ENCODE peak calls at places on chromosomes 16 and 17, in seven cellular contexts. One of them, this sample, is unnamed.

GRCh38 chr16:69408451-69408850 is 16.0 kb upstream of the CYB5B start:
- DNase-seq in HCT116: peak; percentile 93
- DNase-seq in esophagus squamous epithelium: no peak
- DNase-seq in IMR-90: no peak
- DNase-seq in stomach: peak; percentile 61
- DNase-seq in A549: peak; percentile 88
- DNase-seq in endothelial cell of umbilical vein: no peak
- DNase-seq in this sample: peak; percentile 49

GRCh38 chr17:57226793-57227192 is 29.5 kb upstream of the MSI2 start:
- DNase-seq in HCT116: no peak
- DNase-seq in esophagus squamous epithelium: no peak
- DNase-seq in IMR-90: no peak
- DNase-seq in stomach: no peak
- DNase-seq in A549: no peak
- DNase-seq in endothelial cell of umbilical vein: peak; percentile 50
- DNase-seq in this sample: no peak

GRCh38 chr16:22007509-22008214 is at the start of gene MOSMO:
- DNase-seq in HCT116: no peak
- DNase-seq in esophagus squamous epithelium: no peak
- DNase-seq in IMR-90: peak; percentile 63
- DNase-seq in stomach: peak; percentile 82
- DNase-seq in A549: peak; percentile 46
- DNase-seq in endothelial cell of umbilical vein: peak; percentile 72
- DNase-seq in this sample: peak; percentile 86

GRCh38 chr17:2062571-2063183 is 7.8 kb downstream of the HIC1 start:
- DNase-seq in HCT116: no peak
- DNase-seq in esophagus squamous epithelium: no peak
- DNase-seq in IMR-90: peak; percentile 49
- DNase-seq in stomach: no peak
- DNase-seq in A549: no peak
- DNase-seq in endothelial cell of umbilical vein: peak; percentile 56
- DNase-seq in this sample: no peak

GRCh38 chr16:81369888-81370504 is 55.2 kb downstream of the GAN start:
- DNase-seq in HCT116: no peak
- DNase-seq in esophagus squamous epithelium: no peak
- DNase-seq in IMR-90: no peak
- DNase-seq in stomach: no peak
- DNase-seq in A549: no peak
- DNase-seq in endothelial cell of umbilical vein: no peak
- DNase-seq in this sample: no peak

GRCh38 chr17:39036009-39036408 is 68.8 kb upstream of the FBXO47 start:
- DNase-seq in HCT116: no peak
- DNase-seq in esophagus squamous epithelium: no peak
- DNase-seq in IMR-90: no peak
- DNase-seq in stomach: no peak
- DNase-seq in A549: no peak
- DNase-seq in endothelial cell of umbilical vein: no peak
- DNase-seq in this sample: no peak

GRCh38 chr17:75205793-75206163 is 299 bp downstream of the NUP85 start:
- DNase-seq in HCT116: no peak
- DNase-seq in esophagus squamous epithelium: no peak
- DNase-seq in IMR-90: no peak
- DNase-seq in stomach: no peak
- DNase-seq in A549: no peak
- DNase-seq in endothelial cell of umbilical vein: no peak
- DNase-seq in this sample: no peak

GRCh38 chr16:11446566-11447119 is 101.4 kb downstream of the RMI2 start:
- DNase-seq in HCT116: no peak
- DNase-seq in esophagus squamous epithelium: no peak
- DNase-seq in IMR-90: no peak
- DNase-seq in stomach: no peak
- DNase-seq in A549: no peak
- DNase-seq in endothelial cell of umbilical vein: no peak
- DNase-seq in this sample: no peak

GRCh38 chr16:11259288-11259621 is 3.3 kb upstream of the SOCS1 start:
- DNase-seq in HCT116: no peak
- DNase-seq in esophagus squamous epithelium: no peak
- DNase-seq in IMR-90: no peak
- DNase-seq in stomach: no peak
- DNase-seq in A549: no peak
- DNase-seq in endothelial cell of umbilical vein: no peak
- DNase-seq in this sample: no peak

GRCh38 chr17:1977583-1978395 is 47.3 kb downstream of the RTN4RL1 start:
- DNase-seq in HCT116: no peak
- DNase-seq in esophagus squamous epithelium: no peak
- DNase-seq in IMR-90: no peak
- DNase-seq in stomach: no peak
- DNase-seq in A549: no peak
- DNase-seq in endothelial cell of umbilical vein: no peak
- DNase-seq in this sample: peak; percentile 62

GRCh38 chr17:81329927-81330883 is 35.1 kb upstream of the SLC38A10 start:
- DNase-seq in HCT116: no peak
- DNase-seq in esophagus squamous epithelium: no peak
- DNase-seq in IMR-90: no peak
- DNase-seq in stomach: no peak
- DNase-seq in A549: peak; percentile 71
- DNase-seq in endothelial cell of umbilical vein: no peak
- DNase-seq in this sample: no peak

GRCh38 chr17:39208893-39209292 is 8.8 kb downstream of the RPL19 start:
- DNase-seq in HCT116: no peak
- DNase-seq in esophagus squamous epithelium: no peak
- DNase-seq in IMR-90: no peak
- DNase-seq in stomach: peak; percentile 36
- DNase-seq in A549: peak; percentile 54
- DNase-seq in endothelial cell of umbilical vein: no peak
- DNase-seq in this sample: no peak

GRCh38 chr17:65060855-65061254 is 4.3 kb upstream of the GNA13 start:
- DNase-seq in HCT116: no peak
- DNase-seq in esophagus squamous epithelium: no peak
- DNase-seq in IMR-90: no peak
- DNase-seq in stomach: no peak
- DNase-seq in A549: no peak
- DNase-seq in endothelial cell of umbilical vein: no peak
- DNase-seq in this sample: no peak

DNA sequence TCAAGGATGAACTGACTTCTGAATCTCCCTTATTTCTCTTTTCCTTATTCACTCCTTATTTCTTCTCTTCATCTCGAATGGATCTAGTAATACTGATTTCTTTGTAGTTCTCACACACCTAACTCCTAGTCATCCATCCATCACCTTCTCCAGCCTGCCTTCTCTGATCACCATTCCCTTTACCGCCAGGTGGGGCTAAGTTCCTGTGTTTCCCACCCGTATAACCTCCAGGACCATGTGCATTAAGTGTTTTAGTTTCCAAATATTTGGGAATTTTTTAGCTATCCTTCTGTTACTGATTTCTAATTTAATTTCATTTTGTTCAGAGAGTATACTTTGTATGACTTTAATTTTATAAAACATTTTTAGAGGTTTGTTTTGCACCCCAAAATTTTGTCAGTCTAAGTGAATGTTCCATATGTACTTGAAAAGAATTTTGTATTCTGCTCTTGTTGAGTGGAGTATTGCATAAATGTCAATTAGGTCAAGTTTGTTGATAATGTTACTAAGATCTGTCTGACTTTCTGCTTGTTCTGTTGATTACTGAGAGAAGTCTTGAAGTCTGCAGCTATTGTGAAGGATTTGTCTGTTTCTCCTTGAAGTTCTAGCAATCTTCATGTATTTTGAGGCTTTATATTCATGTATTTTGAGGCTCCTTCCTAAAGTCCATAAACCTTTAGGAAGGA is 8.8 kb downstream of the BPTF start:
- DNase-seq in HCT116: no peak
- DNase-seq in esophagus squamous epithelium: no peak
- DNase-seq in IMR-90: no peak
- DNase-seq in stomach: no peak
- DNase-seq in A549: no peak
- DNase-seq in endothelial cell of umbilical vein: no peak
- DNase-seq in this sample: no peak
- H3K4me1 ChIP-seq in HCT116: peaks cover 11% of the 10 kb centered on the region
- H3K4me1 ChIP-seq in esophagus squamous epithelium: peaks cover 71% of the 10 kb centered on the region
- H3K4me1 ChIP-seq in IMR-90: peaks cover 16% of the 10 kb centered on the region
- H3K4me1 ChIP-seq in stomach: peaks cover 10% of the 10 kb centered on the region
- H3K4me1 ChIP-seq in A549: peaks cover 41% of the 10 kb centered on the region
- H3K4me1 ChIP-seq in endothelial cell of umbilical vein: peaks cover under 1% of the 10 kb centered on the region
- H3K4me1 ChIP-seq in this sample: peaks cover 39% of the 10 kb centered on the region

DNA sequence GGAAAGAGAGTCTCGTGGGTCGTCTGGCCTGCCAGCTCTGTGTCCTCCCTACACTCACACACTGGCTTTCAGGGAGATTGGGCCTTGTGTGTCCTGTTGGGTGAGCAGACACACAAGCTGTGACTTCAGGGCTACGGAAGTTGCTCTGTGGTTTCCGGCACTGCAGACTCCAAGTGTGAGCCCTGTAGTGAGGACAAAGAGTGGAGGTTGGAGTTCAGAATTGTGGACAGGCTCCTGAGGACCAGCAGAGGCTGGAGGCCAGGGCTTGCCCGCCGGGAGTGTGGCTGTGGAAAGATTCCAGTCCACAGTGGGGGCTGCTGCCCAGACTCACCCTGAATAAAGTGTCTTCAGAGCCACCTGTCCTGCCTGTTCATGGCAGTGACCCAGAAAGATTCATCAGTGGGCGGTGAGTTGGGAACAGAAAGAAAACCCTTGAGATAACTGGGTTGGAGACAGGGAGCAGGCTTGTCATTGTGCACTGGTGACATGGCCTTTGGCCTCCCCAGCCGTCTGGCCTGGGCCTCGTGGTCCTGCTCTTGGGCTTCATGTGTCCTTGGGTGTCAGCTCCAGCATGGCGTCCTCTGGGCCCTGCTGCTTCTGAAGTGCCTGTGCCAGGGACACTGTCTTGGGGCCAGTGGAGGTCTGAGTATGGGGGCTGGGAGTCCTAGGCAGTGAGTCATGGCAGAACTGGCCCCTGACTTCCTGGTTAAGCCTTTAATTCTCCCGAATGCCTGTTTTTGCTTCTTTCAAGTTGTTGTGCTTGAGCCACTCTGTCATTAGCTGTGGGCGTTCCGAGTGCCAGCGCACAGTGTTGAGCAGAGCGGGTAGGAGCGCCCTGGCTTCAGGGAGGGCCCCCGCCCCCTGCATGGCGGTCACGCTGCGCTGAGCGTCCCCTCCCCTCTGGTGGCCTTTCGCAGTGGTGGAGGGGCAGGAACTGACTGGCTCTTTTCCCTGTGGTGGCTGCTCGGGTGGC is 19.9 kb upstream of the ZNF750 start:
- DNase-seq in HCT116: peak; percentile 91
- DNase-seq in esophagus squamous epithelium: no peak
- DNase-seq in IMR-90: peak; percentile 70
- DNase-seq in stomach: no peak
- DNase-seq in A549: peak; percentile 35
- DNase-seq in endothelial cell of umbilical vein: peak; percentile 91
- DNase-seq in this sample: peak; percentile 61
- TF ChIP-seq POLR2A in HCT116: no peak
- TF ChIP-seq POLR2A in esophagus squamous epithelium: peak; percentile 6
- TF ChIP-seq POLR2A in IMR-90: no peak
- TF ChIP-seq POLR2A in stomach: no peak
- TF ChIP-seq POLR2A in A549: no peak
- TF ChIP-seq POLR2A in endothelial cell of umbilical vein: peak; percentile 53
- TF ChIP-seq POLR2A in this sample: no peak

DNA sequence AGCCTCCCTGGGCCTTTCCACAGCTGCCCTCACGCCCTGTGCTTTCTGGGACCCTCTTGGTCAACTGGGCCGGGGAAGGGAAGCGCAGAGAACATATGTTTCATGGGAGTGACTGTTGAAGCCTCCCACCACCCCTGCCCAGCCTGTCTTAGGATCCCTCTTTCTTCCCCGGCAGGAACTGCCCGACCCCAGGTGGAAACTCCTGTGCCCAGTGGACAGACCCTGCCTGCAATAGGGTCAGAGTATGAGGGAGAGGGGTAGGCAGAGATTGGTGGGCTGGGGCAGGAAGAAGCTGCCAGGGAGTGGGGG is 10.5 kb downstream of the HEXIM2 start:
- DNase-seq in HCT116: no peak
- DNase-seq in esophagus squamous epithelium: no peak
- DNase-seq in IMR-90: no peak
- DNase-seq in stomach: no peak
- DNase-seq in A549: no peak
- DNase-seq in endothelial cell of umbilical vein: no peak
- DNase-seq in this sample: no peak
- H3K4me3 ChIP-seq in HCT116: peak overlapping the region; percentile 28
- H3K4me3 ChIP-seq in esophagus squamous epithelium: peak overlapping the region; percentile 27
- H3K4me3 ChIP-seq in IMR-90: no peak overlapping the region
- H3K4me3 ChIP-seq in stomach: peak overlapping the region; percentile 37
- H3K4me3 ChIP-seq in A549: peak overlapping the region; percentile 36
- H3K4me3 ChIP-seq in endothelial cell of umbilical vein: no peak overlapping the region
- H3K4me3 ChIP-seq in this sample: peak overlapping the region; percentile 4

DNA sequence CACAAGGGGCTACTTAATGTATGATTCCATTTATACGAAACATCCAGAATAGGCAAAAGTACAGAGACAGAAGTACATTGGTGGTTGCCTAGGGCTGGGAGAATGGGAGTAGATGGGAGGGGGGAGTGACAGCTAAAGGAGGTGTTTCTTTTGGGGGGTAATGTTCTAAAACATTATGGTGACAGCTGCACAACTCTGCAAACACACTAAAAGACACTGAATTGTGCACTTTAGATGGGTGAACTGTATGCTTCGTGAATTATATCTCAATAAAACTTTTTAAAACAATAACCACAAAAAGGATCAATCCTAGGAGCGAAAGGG is 661 bp downstream of the LYRM9 start:
- DNase-seq in HCT116: no peak
- DNase-seq in esophagus squamous epithelium: no peak
- DNase-seq in IMR-90: no peak
- DNase-seq in stomach: no peak
- DNase-seq in A549: no peak
- DNase-seq in endothelial cell of umbilical vein: peak; percentile 5
- DNase-seq in this sample: no peak
- H3K4me1 ChIP-seq in HCT116: peaks cover 28% of the 10 kb centered on the region
- H3K4me1 ChIP-seq in esophagus squamous epithelium: peaks cover 17% of the 10 kb centered on the region
- H3K4me1 ChIP-seq in IMR-90: peaks cover 6% of the 10 kb centered on the region
- H3K4me1 ChIP-seq in stomach: peaks cover 6% of the 10 kb centered on the region
- H3K4me1 ChIP-seq in A549: peaks cover 20% of the 10 kb centered on the region
- H3K4me1 ChIP-seq in endothelial cell of umbilical vein: peaks cover 11% of the 10 kb centered on the region
- H3K4me1 ChIP-seq in this sample: no peaks in the 10 kb centered on the region

DNA sequence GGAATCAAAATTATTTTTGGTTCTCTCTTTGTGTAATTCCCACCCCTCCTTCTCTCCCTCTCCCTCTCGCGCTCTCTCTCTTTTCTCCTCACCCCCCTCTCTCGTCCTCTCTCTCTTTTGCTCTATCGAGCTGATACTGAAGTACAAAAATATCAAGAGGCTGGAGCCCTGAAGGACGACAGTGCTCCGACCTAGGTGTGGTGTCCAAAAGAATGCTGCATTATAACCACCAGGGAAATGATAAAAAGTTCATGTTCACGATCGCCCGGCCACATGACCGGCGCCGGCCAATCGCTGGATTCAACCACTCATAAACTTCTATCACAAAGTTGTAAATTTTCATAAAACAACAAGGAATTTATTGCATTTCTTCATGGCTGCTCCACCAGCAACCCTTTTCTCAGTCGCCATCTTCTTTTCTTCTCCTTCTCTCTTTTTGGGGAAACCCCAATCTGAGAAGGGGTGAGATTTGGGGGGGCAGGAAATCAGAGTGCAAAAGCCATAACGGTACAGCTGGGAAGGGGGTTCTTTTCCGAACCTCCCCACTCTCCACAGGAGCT is at the start of gene HOXB6:
- DNase-seq in HCT116: no peak
- DNase-seq in esophagus squamous epithelium: no peak
- DNase-seq in IMR-90: no peak
- DNase-seq in stomach: no peak
- DNase-seq in A549: peak; percentile 79
- DNase-seq in endothelial cell of umbilical vein: peak; percentile 80
- DNase-seq in this sample: no peak
- TF ChIP-seq POLR2A in HCT116: peak; percentile 86
- TF ChIP-seq POLR2A in esophagus squamous epithelium: no peak
- TF ChIP-seq POLR2A in IMR-90: no peak
- TF ChIP-seq POLR2A in stomach: no peak
- TF ChIP-seq POLR2A in A549: peak; percentile 62
- TF ChIP-seq POLR2A in endothelial cell of umbilical vein: peak; percentile 90
- TF ChIP-seq POLR2A in this sample: no peak

GRCh38 chr17:55577011-55577586 is 65.8 kb upstream of the SMIM36 start:
- DNase-seq in HCT116: no peak
- DNase-seq in esophagus squamous epithelium: no peak
- DNase-seq in IMR-90: peak; percentile 84
- DNase-seq in stomach: no peak
- DNase-seq in A549: no peak
- DNase-seq in endothelial cell of umbilical vein: peak; percentile 61
- DNase-seq in this sample: peak; percentile 64
- H3K4me3 ChIP-seq in HCT116: no peak overlapping the region
- H3K4me3 ChIP-seq in esophagus squamous epithelium: no peak overlapping the region
- H3K4me3 ChIP-seq in IMR-90: peak overlapping the region; percentile 20
- H3K4me3 ChIP-seq in stomach: peak overlapping the region; percentile 14
- H3K4me3 ChIP-seq in A549: no peak overlapping the region
- H3K4me3 ChIP-seq in endothelial cell of umbilical vein: peak overlapping the region; percentile 24
- H3K4me3 ChIP-seq in this sample: peak overlapping the region; percentile 53